ENCODE peak calls at places on chromosomes 6 and 20, in eight cellular contexts. V is upper lobe of left lung, E is GM12878, F is HCT116, B is HepG2, R is GM23338, P is Panc1, Q is K562. J is an unnamed sample. For H3K4me1, the result is how much of the 10 kb centered on the place peaks cover.

GRCh38 chr20:58349586-58349985 is 39.4 kb upstream of the VAPB start:
- ATAC-seq in P (no peak), F (peak), Q (peak), V (no peak), E (peak), B (peak), R (no peak), J (no peak)

GRCh38 chr20:34093895-34094294 is 18.1 kb downstream of the EIF2S2 start:
- ATAC-seq in V (no peak), B (no peak), R (no peak), E (no peak), F (no peak), P (no peak), Q (no peak), J (no peak)

GRCh38 chr6:105603779-105604592 is 201.1 kb upstream of the PREP start:
- ATAC-seq in V (no peak), R (no peak), P (no peak), Q (no peak), B (no peak), F (no peak), E (no peak), J (peak)

GRCh38 chr6:36752187-36752885 is 54.7 kb downstream of the RAB44 start:
- ATAC-seq in E (no peak), F (peak), R (no peak), V (peak), Q (no peak), B (no peak), P (no peak), J (no peak)

GRCh38 chr6:138242987-138243592 is 24.8 kb upstream of the PBOV1 start:
- ATAC-seq in B (no peak), V (no peak), R (no peak), P (no peak), E (no peak), Q (no peak), F (no peak), J (no peak)

GRCh38 chr6:18155864-18156396 is 708 bp downstream of the KDM1B start:
- ATAC-seq in B (peak), F (peak), R (peak), Q (peak), V (peak), E (peak), P (peak), J (no peak)

GRCh38 chr6:14058735-14059134 is 58.8 kb upstream of the CD83 start:
- ATAC-seq in F (no peak), E (no peak), Q (no peak), B (no peak), V (no peak), R (no peak), P (no peak), J (no peak)

GRCh38 chr6:42112351-42112750 is 30.1 kb downstream of the C6orf132 start:
- ATAC-seq in V (no peak), B (no peak), E (no peak), F (no peak), P (no peak), R (no peak), Q (no peak), J (no peak)

GRCh38 chr6:37182736-37183590 is 13.0 kb downstream of the PIM1 start:
- ATAC-seq in P (no peak), F (no peak), Q (peak), B (no peak), V (peak), R (no peak), E (peak), J (peak)

GRCh38 chr6:47438481-47439347 is 38.9 kb upstream of the CD2AP start:
- ATAC-seq in E (peak), Q (peak), R (no peak), P (no peak), B (no peak), F (no peak), V (peak), J (peak)

GRCh38 chr6:167077241-167077932 is 45.5 kb upstream of the CCR6 start:
- ATAC-seq in P (no peak), E (no peak), F (no peak), V (peak), Q (no peak), B (peak), R (no peak), J (peak)

GRCh38 chr20:44683263-44684046 is 31.7 kb upstream of the CCN5 start:
- ATAC-seq in P (no peak), E (peak), Q (peak), B (peak), R (peak), V (peak), F (peak), J (no peak)

GRCh38 chr6:81834141-81834621 is 81.7 kb upstream of the TENT5A start:
- ATAC-seq in Q (no peak), R (no peak), V (no peak), P (no peak), E (no peak), B (no peak), F (no peak), J (no peak)

GRCh38 chr20:51536116-51537069 is 6.1 kb downstream of the NFATC2 start:
- ATAC-seq in P (no peak), V (no peak), B (no peak), Q (no peak), E (no peak), F (no peak), R (no peak), J (no peak)

GRCh38 chr6:145850671-145851070 is 36.1 kb upstream of the FBXO30 start:
- ATAC-seq in P (no peak), B (no peak), R (no peak), V (no peak), E (no peak), F (no peak), Q (no peak), J (no peak)

GRCh38 chr20:32639284-32639683 is 34.5 kb downstream of the C20orf203 start:
- ATAC-seq in R (no peak), F (no peak), Q (no peak), B (no peak), V (no peak), E (no peak), P (no peak), J (no peak)

GRCh38 chr6:3746119-3746691 is 5.3 kb downstream of the PXDC1 start:
- ATAC-seq in R (no peak), B (no peak), P (no peak), F (no peak), E (peak), V (no peak), Q (no peak), J (no peak)

GRCh38 chr6:11828185-11828897 is 49.7 kb upstream of the ADTRP start:
- ATAC-seq in V (no peak), Q (no peak), E (peak), F (no peak), R (no peak), P (no peak), B (no peak), J (no peak)

GRCh38 chr6:162344935-162345599 is 382.5 kb downstream of the PRKN start:
- ATAC-seq in R (no peak), E (no peak), V (no peak), Q (no peak), B (no peak), P (no peak), F (no peak), J (peak)

GRCh38 chr6:5110246-5110645 is 25.1 kb downstream of the PPP1R3G start:
- ATAC-seq in B (no peak), V (no peak), R (no peak), P (no peak), Q (no peak), F (no peak), E (no peak), J (no peak)

GRCh38 chr6:142846459-142846831 is 98.5 kb downstream of the HIVEP2 start:
- ATAC-seq in V (no peak), F (peak), B (peak), Q (no peak), P (no peak), R (no peak), E (peak), J (peak)

GRCh38 chr6:91476000-91476399 is 889.1 kb upstream of the MAP3K7 start:
- ATAC-seq in Q (no peak), E (peak), P (no peak), B (no peak), V (peak), F (no peak), R (no peak), J (peak)

GRCh38 chr6:340991-341827 is 48.9 kb downstream of the DUSP22 start:
- ATAC-seq in R (no peak), V (peak), F (no peak), Q (peak), P (no peak), E (peak), B (no peak), J (peak)

GRCh38 chr6:111730835-111731234 is 125.2 kb upstream of the TRAF3IP2 start:
- ATAC-seq in P (no peak), E (no peak), Q (no peak), B (no peak), V (no peak), F (no peak), R (peak), J (no peak)

GRCh38 chr20:1150218-1150617 is 31.8 kb downstream of the PSMF1 start:
- ATAC-seq in R (no peak), V (no peak), Q (no peak), P (no peak), E (no peak), B (peak), F (no peak), J (no peak)

GRCh38 chr20:38789503-38790209 is 15.8 kb upstream of the PPP1R16B start:
- ATAC-seq in F (peak), B (peak), Q (peak), P (peak), R (no peak), E (no peak), V (no peak), J (no peak)

GRCh38 chr6:34506718-34507117 is 40.8 kb downstream of the PACSIN1 start:
- ATAC-seq in Q (peak), E (no peak), F (no peak), P (no peak), R (peak), V (no peak), B (no peak), J (no peak)
- H3K4me1 ChIP-seq in Q (under half), E (under half), F (under half), P (under half), R (under half), V (under half), B (under half), J (under half)

GRCh38 chr6:110341671-110342304 is 16.4 kb downstream of the METTL24 start:
- ATAC-seq in R (peak), Q (peak), B (peak), P (peak), F (peak), V (no peak), E (peak), J (no peak)
- TF ChIP-seq POLR2AphosphoS5 in R (no peak), Q (no peak), B (no peak), P (no peak), F (no peak), V (no peak), E (no peak), J (no peak)

DNA sequence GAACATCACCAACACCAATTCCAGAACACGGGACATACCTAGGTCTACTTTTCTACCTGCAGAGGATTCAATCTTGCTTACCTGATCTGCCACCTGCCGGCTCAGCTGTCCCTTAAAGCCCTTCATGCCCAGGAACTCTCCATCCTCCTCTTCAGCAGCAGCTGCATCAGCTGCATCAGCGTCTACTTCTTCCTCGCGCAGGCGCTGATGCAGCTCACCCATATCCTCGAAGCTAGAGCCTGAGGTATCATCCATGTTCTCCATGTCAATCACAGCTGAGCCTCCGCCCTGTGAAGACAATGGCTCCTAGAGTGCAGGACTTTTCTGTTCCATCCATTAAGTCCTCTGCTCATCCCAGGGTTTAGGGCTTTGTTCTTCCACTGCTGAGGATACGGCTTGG is 918 bp downstream of the YIPF3 start:
- ATAC-seq in Q (no peak), F (no peak), V (no peak), E (no peak), B (no peak), P (no peak), R (no peak), J (no peak)
- H3K4me1 ChIP-seq in Q (under half), F (under half), V (under half), E (under half), B (under half), P (under half), R (under half), J (under half)

GRCh38 chr6:154732538-154732823 is 735 bp upstream of the SCAF8 start:
- ATAC-seq in Q (no peak), P (no peak), R (peak), F (no peak), E (no peak), V (no peak), B (peak), J (no peak)
- TF ChIP-seq POLR2AphosphoS5 in Q (no peak), P (no peak), R (no peak), F (no peak), E (no peak), V (no peak), B (no peak), J (no peak)

DNA sequence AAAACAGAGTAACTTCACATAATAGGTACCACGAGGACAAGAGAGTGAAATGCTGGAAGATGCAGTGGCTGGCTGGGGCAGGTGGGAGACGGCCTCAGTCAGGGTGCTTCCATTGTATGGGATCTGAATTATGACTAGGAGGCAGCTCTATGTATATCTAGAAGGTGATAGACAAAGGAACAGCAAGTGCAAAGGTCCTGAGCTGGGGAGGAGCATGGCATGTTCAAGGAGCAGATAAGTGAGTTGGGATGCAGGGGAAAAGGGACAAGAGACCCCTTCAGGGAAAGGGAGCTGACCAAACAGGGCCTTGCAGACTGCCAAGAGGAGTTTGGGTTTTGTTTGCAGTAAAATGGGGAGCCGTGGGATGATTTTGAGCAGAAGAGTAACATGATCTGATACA is 8.3 kb upstream of the SLC9A8 start:
- ATAC-seq in Q (no peak), E (no peak), P (no peak), V (no peak), B (no peak), F (no peak), R (no peak), J (no peak)
- H3K4me1 ChIP-seq in Q (under half), E (under half), P (under half), V (under half), B (under half), F (under half), R (under half), J (under half)

J was measured in gastroesophageal sphincter.